ENCODE peak calls at places on chromosomes 16 and 17, in four cellular contexts. One of them, this sample, is unnamed.

GRCh38 chr16:71467810-71468209 is 5.8 kb upstream of the ZNF23 start:
- DNase-seq in body of pancreas: peak
- DNase-seq in progenitor cell of endocrine pancreas: peak
- DNase-seq in stimulated activated CD4-positive, alpha-beta T cell treated with anti-CD3 and anti-CD28 coated beads, Interleukin-1b, Interleukin-23, amount 100 ng/mL, for 24 hours: peak
- DNase-seq in this sample: no peak

GRCh38 chr17:8073627-8074485 is 13.7 kb downstream of the ALOX12B start:
- DNase-seq in stimulated activated CD4-positive, alpha-beta T cell treated with anti-CD3 and anti-CD28 coated beads, Interleukin-1b, Interleukin-23, amount 100 ng/mL, for 24 hours: peak
- DNase-seq in body of pancreas: peak
- DNase-seq in progenitor cell of endocrine pancreas: peak
- DNase-seq in this sample: peak

GRCh38 chr16:84905965-84906460 is 86.2 kb downstream of the CRISPLD2 start:
- DNase-seq in body of pancreas: no peak
- DNase-seq in stimulated activated CD4-positive, alpha-beta T cell treated with anti-CD3 and anti-CD28 coated beads, Interleukin-1b, Interleukin-23, amount 100 ng/mL, for 24 hours: no peak
- DNase-seq in progenitor cell of endocrine pancreas: no peak
- DNase-seq in this sample: no peak

GRCh38 chr17:5000237-5000639 is 2.5 kb downstream of the KIF1C start:
- DNase-seq in progenitor cell of endocrine pancreas: no peak
- DNase-seq in stimulated activated CD4-positive, alpha-beta T cell treated with anti-CD3 and anti-CD28 coated beads, Interleukin-1b, Interleukin-23, amount 100 ng/mL, for 24 hours: no peak
- DNase-seq in body of pancreas: peak
- DNase-seq in this sample: peak

GRCh38 chr16:85536411-85537330 is 76.5 kb upstream of the GSE1 start:
- DNase-seq in progenitor cell of endocrine pancreas: no peak
- DNase-seq in stimulated activated CD4-positive, alpha-beta T cell treated with anti-CD3 and anti-CD28 coated beads, Interleukin-1b, Interleukin-23, amount 100 ng/mL, for 24 hours: no peak
- DNase-seq in body of pancreas: no peak
- DNase-seq in this sample: peak

GRCh38 chr16:69930117-69930776 is 20.9 kb upstream of the CLEC18A start:
- DNase-seq in progenitor cell of endocrine pancreas: peak
- DNase-seq in stimulated activated CD4-positive, alpha-beta T cell treated with anti-CD3 and anti-CD28 coated beads, Interleukin-1b, Interleukin-23, amount 100 ng/mL, for 24 hours: peak
- DNase-seq in body of pancreas: peak
- DNase-seq in this sample: no peak

GRCh38 chr16:14476183-14476582 is 153.9 kb downstream of the PARN start:
- DNase-seq in stimulated activated CD4-positive, alpha-beta T cell treated with anti-CD3 and anti-CD28 coated beads, Interleukin-1b, Interleukin-23, amount 100 ng/mL, for 24 hours: no peak
- DNase-seq in progenitor cell of endocrine pancreas: no peak
- DNase-seq in body of pancreas: no peak
- DNase-seq in this sample: no peak

GRCh38 chr17:2400474-2400866 is 390 bp downstream of the MNT start:
- DNase-seq in stimulated activated CD4-positive, alpha-beta T cell treated with anti-CD3 and anti-CD28 coated beads, Interleukin-1b, Interleukin-23, amount 100 ng/mL, for 24 hours: peak
- DNase-seq in body of pancreas: peak
- DNase-seq in progenitor cell of endocrine pancreas: peak
- DNase-seq in this sample: peak

GRCh38 chr17:47276868-47277267 is 23.2 kb downstream of the ITGB3 start:
- DNase-seq in body of pancreas: peak
- DNase-seq in progenitor cell of endocrine pancreas: no peak
- DNase-seq in stimulated activated CD4-positive, alpha-beta T cell treated with anti-CD3 and anti-CD28 coated beads, Interleukin-1b, Interleukin-23, amount 100 ng/mL, for 24 hours: no peak
- DNase-seq in this sample: no peak

GRCh38 chr17:77385750-77386501 is 245.2 kb downstream of the SEC14L1 start:
- DNase-seq in stimulated activated CD4-positive, alpha-beta T cell treated with anti-CD3 and anti-CD28 coated beads, Interleukin-1b, Interleukin-23, amount 100 ng/mL, for 24 hours: no peak
- DNase-seq in progenitor cell of endocrine pancreas: no peak
- DNase-seq in body of pancreas: no peak
- DNase-seq in this sample: no peak

GRCh38 chr17:81912441-81913309 is 1.5 kb upstream of the PCYT2 start:
- DNase-seq in progenitor cell of endocrine pancreas: no peak
- DNase-seq in body of pancreas: no peak
- DNase-seq in stimulated activated CD4-positive, alpha-beta T cell treated with anti-CD3 and anti-CD28 coated beads, Interleukin-1b, Interleukin-23, amount 100 ng/mL, for 24 hours: no peak
- DNase-seq in this sample: no peak

GRCh38 chr16:83807327-83807709 is 460 bp upstream of the HSBP1 start:
- DNase-seq in body of pancreas: no peak
- DNase-seq in stimulated activated CD4-positive, alpha-beta T cell treated with anti-CD3 and anti-CD28 coated beads, Interleukin-1b, Interleukin-23, amount 100 ng/mL, for 24 hours: no peak
- DNase-seq in progenitor cell of endocrine pancreas: no peak
- DNase-seq in this sample: no peak

This sample was measured in left lung.